ENCODE peak calls at places on chromosomes 6 and 20, in nine cellular contexts. U is sigmoid colon, E is breast epithelium, J is left lung, M is adrenal gland, W is kidney epithelial cell, N is Peyer's patch, Z is GM06990, A is esophagus squamous epithelium. Y is an unnamed sample. For H3K27me3, the result is how much of the 10 kb centered on the place peaks cover.

GRCh38 chr20:38001173-38001875 is 31.9 kb downstream of the TTI1 start:
- DNase-seq in U (no peak), E (no peak), J (no peak), M (no peak), W (no peak), N (no peak), Z (no peak), A (no peak), Y (no peak)

GRCh38 chr20:49318091-49318429 is 40.2 kb upstream of the ZNFX1 start:
- DNase-seq in U (no peak), E (no peak), J (no peak), M (no peak), W (no peak), N (no peak), Z (no peak), A (no peak), Y (no peak)

GRCh38 chr20:37381621-37382538 is 35.9 kb downstream of the SRC start:
- DNase-seq in U (peak), E (no peak), J (peak), M (no peak), W (no peak), N (no peak), Z (peak), A (no peak), Y (no peak)

GRCh38 chr20:7971536-7972285 is 31.5 kb upstream of the HAO1 start:
- DNase-seq in U (no peak), E (no peak), J (no peak), M (no peak), W (no peak), N (no peak), Z (no peak), A (no peak), Y (no peak)

GRCh38 chr6:164230259-164230658 is 815.7 kb downstream of the QKI start:
- DNase-seq in U (no peak), E (no peak), J (no peak), M (no peak), W (no peak), N (no peak), Z (no peak), A (no peak), Y (no peak)

GRCh38 chr6:93300661-93301060 is 118.7 kb downstream of the EPHA7 start:
- DNase-seq in U (no peak), E (no peak), J (no peak), M (no peak), W (no peak), N (no peak), Z (no peak), A (no peak), Y (no peak)

GRCh38 chr20:34531608-34532265 is 15.5 kb downstream of the DYNLRB1 start:
- DNase-seq in U (peak), E (no peak), J (no peak), M (no peak), W (no peak), N (no peak), Z (no peak), A (no peak), Y (no peak)

GRCh38 chr6:31776563-31776960 is 566 bp downstream of the VWA7 start:
- DNase-seq in U (no peak), E (no peak), J (no peak), M (no peak), W (no peak), N (no peak), Z (no peak), A (no peak), Y (no peak)

GRCh38 chr6:157811137-157811475 is 11.9 kb upstream of the SNX9 start:
- DNase-seq in U (no peak), E (no peak), J (no peak), M (no peak), W (no peak), N (no peak), Z (no peak), A (no peak), Y (no peak)
- H3K27me3 ChIP-seq in U (under half), E (under half), J (under half), M (under half), W (under half), N (under half), Z (under half), A (under half), Y (under half)

GRCh38 chr20:39395478-39396291 is 433.5 kb downstream of the DHX35 start:
- DNase-seq in U (no peak), E (no peak), J (no peak), M (no peak), W (no peak), N (no peak), Z (no peak), A (no peak), Y (no peak)

GRCh38 chr20:39397646-39398045 is 435.5 kb downstream of the DHX35 start:
- DNase-seq in U (no peak), E (no peak), J (no peak), M (no peak), W (no peak), N (no peak), Z (no peak), A (no peak), Y (no peak)

GRCh38 chr20:39399463-39399862 is 437.3 kb downstream of the DHX35 start:
- DNase-seq in U (no peak), E (no peak), J (no peak), M (no peak), W (no peak), N (no peak), Z (no peak), A (no peak), Y (no peak)

GRCh38 chr20:39394461-39394860 is 432.3 kb downstream of the DHX35 start:
- DNase-seq in U (no peak), E (no peak), J (no peak), M (no peak), W (no peak), N (no peak), Z (no peak), A (no peak), Y (no peak)

GRCh38 chr20:39398656-39399055 is 436.5 kb downstream of the DHX35 start:
- DNase-seq in U (no peak), E (no peak), J (no peak), M (no peak), W (no peak), N (no peak), Z (no peak), A (no peak), Y (no peak)
- TF ChIP-seq CTCF in U (no peak), E (no peak), J (no peak), M (no peak), W (no peak), N (no peak), Z (peak), A (no peak), Y (no peak)

DNA sequence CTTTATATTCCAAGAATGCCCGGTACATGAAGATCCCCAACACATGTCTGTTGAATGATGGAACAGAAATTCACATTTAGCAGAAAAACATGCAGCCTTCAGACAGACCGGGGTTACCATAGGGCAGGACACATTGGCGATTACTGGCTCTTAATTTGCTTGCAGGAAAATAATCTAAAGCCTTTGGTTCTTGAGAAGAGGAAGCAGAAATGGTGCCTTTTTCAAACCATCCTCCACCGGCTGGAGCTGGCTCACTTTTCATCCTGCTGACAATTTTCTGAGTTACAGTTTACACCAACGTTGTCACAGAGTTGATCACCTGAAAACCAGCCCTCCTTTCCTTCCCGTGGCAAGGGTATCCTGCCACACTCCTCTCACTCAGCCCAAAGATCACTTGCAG is 32.6 kb downstream of the SF3B5 start:
- DNase-seq in U (no peak), E (no peak), J (no peak), M (no peak), W (no peak), N (no peak), Z (no peak), A (no peak), Y (no peak)
- H3K4me3 ChIP-seq in U (no peak), E (no peak), J (no peak), M (no peak), W (no peak), N (peak), Z (peak), A (peak), Y (peak)

GRCh38 chr6:137487181-137487910 is 6.8 kb downstream of the OLIG3 start:
- DNase-seq in U (no peak), E (no peak), J (no peak), M (no peak), W (no peak), N (no peak), Z (no peak), A (no peak), Y (no peak)
- H3K27me3 ChIP-seq in U (half or more), E (under half), J (half or more), M (half or more), W (half or more), N (under half), Z (under half), A (under half), Y (half or more)

Y was measured in heart right ventricle.